ENCODE peak calls at places on chromosomes 3 and 15, in four cellular contexts. G is Karpas-422, R is neural progenitor cell, V is IMR-90. Q is an unnamed sample.

GRCh38 chr3:12312010-12312409 is 23.1 kb downstream of the PPARG start:
- DNase-seq in V (no peak), G (no peak), R (no peak), Q (no peak)

GRCh38 chr3:15750143-15750542 is 47.6 kb downstream of the ANKRD28 start:
- DNase-seq in V (peak; percentile 66), R (no peak), G (no peak), Q (peak; percentile 18)

GRCh38 chr15:70522323-70522966 is 240.9 kb downstream of the UACA start:
- DNase-seq in G (no peak), R (no peak), V (no peak), Q (no peak)

GRCh38 chr15:40063563-40064011 is 24.6 kb upstream of the SRP14 start:
- DNase-seq in R (no peak), G (no peak), V (peak; percentile 50), Q (peak; percentile 69)

GRCh38 chr3:133277813-133278212 is 122.0 kb upstream of the BFSP2 start:
- DNase-seq in G (no peak), R (no peak), V (peak; percentile 57), Q (peak; percentile 58)

GRCh38 chr3:73623316-73623715 is 1.4 kb downstream of the PDZRN3 start:
- DNase-seq in R (no peak), G (no peak), V (peak; percentile 28), Q (peak; percentile 44)

GRCh38 chr3:73536336-73536895 is 88.3 kb downstream of the PDZRN3 start:
- DNase-seq in V (no peak), R (no peak), G (no peak), Q (no peak)

GRCh38 chr15:69457304-69458280 is 5.0 kb downstream of the RPLP1 start:
- DNase-seq in V (peak; percentile 34), G (peak; percentile 62), R (no peak), Q (no peak)

GRCh38 chr15:85479071-85479647 is 98.8 kb downstream of the AKAP13 start:
- DNase-seq in R (no peak), V (peak; percentile 62), G (no peak), Q (peak; percentile 89)

GRCh38 chr15:60096157-60096556 is 92.0 kb downstream of the FOXB1 start:
- DNase-seq in V (peak; percentile 47), R (no peak), G (no peak), Q (no peak)

GRCh38 chr3:66378256-66378655 is 122.6 kb downstream of the LRIG1 start:
- DNase-seq in V (peak; percentile 26), G (peak; percentile 77), R (peak; percentile 76), Q (no peak)

GRCh38 chr3:24365168-24365567 is 129.5 kb downstream of the THRB start:
- DNase-seq in V (peak; percentile 68), G (no peak), R (no peak), Q (peak; percentile 85)

GRCh38 chr15:44435893-44436667 is 8.7 kb downstream of the CTDSPL2 start:
- DNase-seq in G (no peak), V (peak; percentile 43), R (no peak), Q (peak; percentile 19)

GRCh38 chr3:35393916-35394315 is 245.4 kb upstream of the ARPP21 start:
- DNase-seq in R (no peak), G (no peak), V (no peak), Q (no peak)

GRCh38 chr3:119558528-119559339 is 680 bp downstream of the CD80 start:
- DNase-seq in G (no peak), R (no peak), V (no peak), Q (no peak)

GRCh38 chr3:149215474-149215873 is 6.2 kb downstream of the CP start:
- DNase-seq in V (no peak), R (peak; percentile 51), G (no peak), Q (peak; percentile 65)

GRCh38 chr3:46929324-46929723 is 47.2 kb downstream of the CCDC12 start:
- DNase-seq in V (no peak), G (peak; percentile 83), R (no peak), Q (no peak)

GRCh38 chr15:88276821-88277220 is 20.3 kb upstream of the NTRK3 start:
- DNase-seq in G (no peak), V (no peak), R (no peak), Q (no peak)

GRCh38 chr3:37590328-37591079 is 271.2 kb upstream of the CTDSPL start:
- DNase-seq in G (no peak), R (no peak), V (no peak), Q (no peak)

GRCh38 chr15:32867313-32867626 is 149.5 kb downstream of the GREM1 start:
- DNase-seq in G (no peak), R (no peak), V (peak; percentile 96), Q (peak; percentile 95)

GRCh38 chr15:47661661-47662180 is 55.6 kb upstream of the SEMA6D start:
- DNase-seq in G (no peak), R (no peak), V (no peak), Q (no peak)

GRCh38 chr3:133138017-133138416 is 99.8 kb downstream of the TMEM108 start:
- DNase-seq in G (no peak), V (no peak), R (no peak), Q (no peak)

GRCh38 chr3:3316523-3316922 is 137.0 kb upstream of the CRBN start:
- DNase-seq in V (no peak), R (no peak), G (no peak), Q (no peak)

GRCh38 chr15:100658895-100659294 is 56.5 kb downstream of the ASB7 start:
- DNase-seq in G (no peak), R (no peak), V (no peak), Q (no peak)

GRCh38 chr3:139634236-139634635 is 43.5 kb downstream of the NMNAT3 start:
- DNase-seq in G (no peak), R (no peak), V (no peak), Q (no peak)

GRCh38 chr15:57932348-57932747 is 133.2 kb downstream of the ALDH1A2 start:
- DNase-seq in V (no peak), R (no peak), G (no peak), Q (no peak)

GRCh38 chr3:166372571-166373106 is 535.4 kb upstream of the BCHE start:
- DNase-seq in R (no peak), G (no peak), V (no peak), Q (no peak)

GRCh38 chr3:66442254-66443249 is 58.3 kb downstream of the LRIG1 start:
- DNase-seq in G (no peak), V (peak; percentile 93), R (peak; percentile 45), Q (peak; percentile 88)

GRCh38 chr3:116777181-116777840 is 67.7 kb downstream of the TUSC7 start:
- DNase-seq in G (no peak), V (peak; percentile 50), R (peak; percentile 51), Q (no peak)

GRCh38 chr15:70234256-70234965 is 136.7 kb upstream of the TLE3 start:
- DNase-seq in V (peak; percentile 60), G (no peak), R (no peak), Q (peak; percentile 43)

GRCh38 chr15:81752149-81752942 is 293.5 kb downstream of the MEX3B start:
- DNase-seq in V (peak; percentile 15), G (no peak), R (peak; percentile 41), Q (peak; percentile 63)

GRCh38 chr15:74616996-74617395 is 1.4 kb downstream of the CLK3 start:
- DNase-seq in V (no peak), R (no peak), G (no peak), Q (peak; percentile 9)

GRCh38 chr3:124952456-124952855 is 17.9 kb upstream of the MUC13 start:
- DNase-seq in V (no peak), G (no peak), R (no peak), Q (no peak)

GRCh38 chr15:70494861-70495571 is 268.3 kb downstream of the UACA start:
- DNase-seq in V (peak; percentile 96), R (peak; percentile 70), G (no peak), Q (peak; percentile 96)

GRCh38 chr15:58771621-58772235 is 626 bp downstream of the MINDY2 start:
- DNase-seq in V (no peak), R (peak; percentile 72), G (peak; percentile 51), Q (peak; percentile 30)

GRCh38 chr3:193878051-193878838 is 257.7 kb upstream of the HES1 start:
- DNase-seq in R (no peak), G (no peak), V (no peak), Q (peak; percentile 12)
- H3K4me1 ChIP-seq in R (peaks cover 35% of the 10 kb centered on the region), G (no peaks in the 10 kb centered on the region), V (no peaks in the 10 kb centered on the region), Q (no peaks in the 10 kb centered on the region)

GRCh38 chr15:92392966-92393286 is 755 bp upstream of the ST8SIA2 start:
- DNase-seq in R (peak; percentile 21), G (no peak), V (no peak), Q (no peak)
- H3K9ac ChIP-seq in R (no peak overlapping the region), G (no peak overlapping the region), V (no peak overlapping the region), Q (no peak overlapping the region)

DNA sequence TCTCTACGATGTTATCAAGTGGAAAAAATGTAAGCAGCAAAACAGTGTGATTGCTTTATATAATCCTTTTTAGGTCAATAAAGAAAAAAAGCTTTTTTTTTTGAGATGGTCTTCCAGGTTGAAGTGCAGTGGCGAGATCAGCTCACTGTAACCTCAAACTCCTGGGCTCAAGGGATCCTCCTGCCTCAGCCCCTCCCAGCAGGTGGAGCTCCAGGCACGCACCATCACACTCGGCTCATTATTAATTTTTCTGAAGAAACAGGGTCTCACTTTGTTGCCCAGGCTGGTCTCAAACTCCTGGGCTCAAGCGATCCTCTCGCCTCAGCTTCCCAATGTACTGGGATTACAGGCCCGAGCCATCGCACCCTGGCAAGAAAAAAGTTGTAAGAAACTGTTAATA is 17.3 kb downstream of the RNF168 start:
- DNase-seq in G (peak; percentile 68), R (no peak), V (no peak), Q (no peak)
- H3K4me1 ChIP-seq in G (no peaks in the 10 kb centered on the region), R (no peaks in the 10 kb centered on the region), V (no peaks in the 10 kb centered on the region), Q (no peaks in the 10 kb centered on the region)

GRCh38 chr15:28099555-28100140 is 533 bp upstream of the OCA2 start:
- DNase-seq in V (no peak), G (no peak), R (no peak), Q (no peak)
- H3K9ac ChIP-seq in V (no peak overlapping the region), G (no peak overlapping the region), R (no peak overlapping the region), Q (no peak overlapping the region)

GRCh38 chr3:187963677-187964385 is 190.1 kb upstream of the LPP start:
- DNase-seq in R (no peak), G (peak; percentile 89), V (no peak), Q (no peak)
- H3K4me1 ChIP-seq in R (no peaks in the 10 kb centered on the region), G (peaks cover 99% of the 10 kb centered on the region), V (peaks cover 2% of the 10 kb centered on the region), Q (peaks cover 4% of the 10 kb centered on the region)